ENCODE peak calls at places on chromosome 2, in six cellular contexts. B is HAP-1, N is esophagus squamous epithelium, L is breast epithelium, Q is cardiac muscle cell, V is mucosa of descending colon. C is an unnamed sample. For H3K4me1, the result is how much of the 10 kb centered on the place peaks cover.

GRCh38 chr2:209508255-209508654 is 84.4 kb downstream of the MAP2 start:
- DNase-seq in B (no peak), N (no peak), L (no peak), Q (no peak), V (no peak), C (no peak)

GRCh38 chr2:31788273-31788672 is 207.5 kb upstream of the SRD5A2 start:
- DNase-seq in B (no peak), N (no peak), L (no peak), Q (no peak), V (no peak), C (no peak)

GRCh38 chr2:223460774-223461211 is 141.4 kb downstream of the SCG2 start:
- DNase-seq in B (no peak), N (no peak), L (no peak), Q (no peak), V (no peak), C (no peak)

GRCh38 chr2:173678186-173678585 is 287.0 kb downstream of the SP3 start:
- DNase-seq in B (no peak), N (no peak), L (no peak), Q (no peak), V (no peak), C (no peak)

GRCh38 chr2:112137516-112138142 is 556 bp upstream of the FBLN7 start:
- DNase-seq in B (no peak), N (no peak), L (no peak), Q (no peak), V (peak), C (no peak)

GRCh38 chr2:176963888-176964287 is 248.7 kb upstream of the HNRNPA3 start:
- DNase-seq in B (no peak), N (no peak), L (no peak), Q (no peak), V (no peak), C (no peak)

GRCh38 chr2:204437815-204438766 is 107.2 kb upstream of the PARD3B start:
- DNase-seq in B (no peak), N (no peak), L (no peak), Q (no peak), V (no peak), C (no peak)

GRCh38 chr2:175806115-175806470 is 196.0 kb downstream of the LNPK start:
- DNase-seq in B (no peak), N (no peak), L (no peak), Q (peak), V (no peak), C (no peak)

GRCh38 chr2:37000273-37000780 is 34.0 kb upstream of the STRN start:
- DNase-seq in B (no peak), N (no peak), L (no peak), Q (no peak), V (no peak), C (no peak)

GRCh38 chr2:164954954-164955701 is at the start of gene SLC38A11:
- DNase-seq in B (no peak), N (no peak), L (no peak), Q (no peak), V (peak), C (no peak)

GRCh38 chr2:170813611-170814550 is 2.8 kb upstream of the GAD1 start:
- DNase-seq in B (peak), N (no peak), L (no peak), Q (peak), V (peak), C (no peak)

GRCh38 chr2:105390454-105390853 is 8.4 kb downstream of the FHL2 start:
- DNase-seq in B (no peak), N (no peak), L (no peak), Q (no peak), V (no peak), C (no peak)

GRCh38 chr2:174963437-174964400 is 41.5 kb downstream of the CHN1 start:
- DNase-seq in B (no peak), N (no peak), L (no peak), Q (peak), V (no peak), C (no peak)

GRCh38 chr2:25168256-25169072 is at the start of gene POMC:
- DNase-seq in B (no peak), N (no peak), L (no peak), Q (peak), V (no peak), C (no peak)

GRCh38 chr2:71609441-71609840 is 156.1 kb downstream of the DYSF start:
- DNase-seq in B (no peak), N (no peak), L (peak), Q (no peak), V (no peak), C (no peak)

GRCh38 chr2:96977631-96978195 is 8.7 kb downstream of the FAM178B start:
- DNase-seq in B (peak), N (no peak), L (no peak), Q (no peak), V (no peak), C (no peak)

GRCh38 chr2:155315768-155316167 is 617.3 kb downstream of the KCNJ3 start:
- DNase-seq in B (no peak), N (no peak), L (no peak), Q (no peak), V (no peak), C (no peak)

GRCh38 chr2:127437781-127438726 is 19.8 kb downstream of the PROC start:
- DNase-seq in B (no peak), N (no peak), L (no peak), Q (no peak), V (peak), C (no peak)

GRCh38 chr2:160207804-160208661 is 8.0 kb upstream of the ITGB6 start:
- DNase-seq in B (no peak), N (no peak), L (peak), Q (no peak), V (peak), C (no peak)

GRCh38 chr2:72271766-72272615 is 124.3 kb upstream of the CYP26B1 start:
- DNase-seq in B (no peak), N (no peak), L (no peak), Q (no peak), V (peak), C (no peak)

GRCh38 chr2:14492920-14493503 is 139.5 kb upstream of the LRATD1 start:
- DNase-seq in B (peak), N (no peak), L (no peak), Q (no peak), V (no peak), C (no peak)

GRCh38 chr2:64482243-64482642 is 28.3 kb downstream of the LGALSL start:
- DNase-seq in B (no peak), N (no peak), L (no peak), Q (no peak), V (no peak), C (no peak)

GRCh38 chr2:18830962-18831361 is 241.6 kb upstream of the NT5C1B start:
- DNase-seq in B (no peak), N (no peak), L (no peak), Q (no peak), V (peak), C (no peak)

GRCh38 chr2:238684362-238685326 is 163.2 kb upstream of the TWIST2 start:
- DNase-seq in B (no peak), N (no peak), L (no peak), Q (no peak), V (no peak), C (no peak)

GRCh38 chr2:72883356-72883962 is 3.7 kb upstream of the SPR start:
- DNase-seq in B (peak), N (no peak), L (no peak), Q (peak), V (peak), C (no peak)

GRCh38 chr2:21361406-21361805 is 237.6 kb downstream of the TDRD15 start:
- DNase-seq in B (no peak), N (no peak), L (no peak), Q (no peak), V (no peak), C (no peak)

GRCh38 chr2:240594511-240595380 is 8.2 kb downstream of the CAPN10 start:
- DNase-seq in B (no peak), N (no peak), L (no peak), Q (no peak), V (no peak), C (no peak)

GRCh38 chr2:15912203-15912602 is 28.1 kb upstream of the MYCN start:
- DNase-seq in B (peak), N (no peak), L (peak), Q (no peak), V (no peak), C (no peak)

GRCh38 chr2:236045264-236046235 is 122.6 kb downstream of the GBX2 start:
- DNase-seq in B (no peak), N (no peak), L (no peak), Q (no peak), V (no peak), C (no peak)

GRCh38 chr2:30662268-30663131 is 144.7 kb downstream of the CAPN13 start:
- DNase-seq in B (no peak), N (no peak), L (no peak), Q (no peak), V (peak), C (no peak)

GRCh38 chr2:192151848-192152247 is 42.9 kb downstream of the TMEFF2 start:
- DNase-seq in B (peak), N (no peak), L (no peak), Q (no peak), V (no peak), C (no peak)

GRCh38 chr2:15334650-15335326 is 226.3 kb downstream of the NBAS start:
- DNase-seq in B (peak), N (no peak), L (no peak), Q (no peak), V (no peak), C (no peak)

GRCh38 chr2:240293865-240294461 is 141.5 kb upstream of the GPC1 start:
- DNase-seq in B (no peak), N (no peak), L (no peak), Q (peak), V (no peak), C (no peak)

GRCh38 chr2:211816739-211817138 is 721.9 kb downstream of the ERBB4 start:
- DNase-seq in B (no peak), N (no peak), L (no peak), Q (no peak), V (no peak), C (no peak)

DNA sequence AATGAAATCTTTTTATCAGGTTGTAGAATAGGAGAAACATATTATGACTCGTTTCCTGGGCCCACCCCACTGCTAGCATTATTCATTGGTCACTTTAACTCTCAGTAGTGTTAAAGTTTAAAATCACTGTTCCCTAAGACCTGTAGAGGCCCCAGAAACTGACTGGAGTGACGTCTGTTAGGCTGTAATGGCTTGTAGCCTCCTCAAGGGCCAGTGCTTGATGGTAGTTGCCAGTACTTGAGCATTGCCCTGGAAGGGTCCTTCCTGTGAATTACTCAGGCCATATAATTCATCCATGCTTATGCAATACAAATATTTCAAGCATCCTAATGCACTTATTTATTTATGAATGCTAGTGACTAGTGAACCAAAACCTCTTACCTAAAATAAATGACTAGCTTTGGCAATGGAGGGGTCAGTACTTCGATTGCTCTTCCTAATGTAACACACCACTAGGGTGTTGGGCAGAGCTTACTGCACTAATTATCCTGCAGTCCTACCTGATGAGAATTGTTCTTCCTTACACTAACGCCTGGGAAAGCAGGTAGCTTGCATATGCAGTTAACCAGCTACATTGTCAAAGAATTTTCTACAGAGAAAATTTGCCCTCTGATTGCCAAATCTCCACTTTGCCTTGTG is 31.2 kb downstream of the ARHGAP25 start:
- DNase-seq in B (no peak), N (no peak), L (no peak), Q (no peak), V (no peak), C (no peak)
- H3K4me1 ChIP-seq in B (under half), N (under half), L (under half), Q (under half), V (under half), C (half or more)

GRCh38 chr2:43155842-43156511 is 70.4 kb downstream of the ZFP36L2 start:
- DNase-seq in B (no peak), N (no peak), L (no peak), Q (no peak), V (peak), C (no peak)

GRCh38 chr2:43159797-43160196 is 66.6 kb downstream of the ZFP36L2 start:
- DNase-seq in B (no peak), N (no peak), L (no peak), Q (no peak), V (peak), C (no peak)

GRCh38 chr2:43157506-43158232 is 68.7 kb downstream of the ZFP36L2 start:
- DNase-seq in B (no peak), N (no peak), L (no peak), Q (no peak), V (peak), C (no peak)

GRCh38 chr2:43160778-43161177 is 65.6 kb downstream of the ZFP36L2 start:
- DNase-seq in B (no peak), N (no peak), L (no peak), Q (peak), V (peak), C (no peak)

DNA sequence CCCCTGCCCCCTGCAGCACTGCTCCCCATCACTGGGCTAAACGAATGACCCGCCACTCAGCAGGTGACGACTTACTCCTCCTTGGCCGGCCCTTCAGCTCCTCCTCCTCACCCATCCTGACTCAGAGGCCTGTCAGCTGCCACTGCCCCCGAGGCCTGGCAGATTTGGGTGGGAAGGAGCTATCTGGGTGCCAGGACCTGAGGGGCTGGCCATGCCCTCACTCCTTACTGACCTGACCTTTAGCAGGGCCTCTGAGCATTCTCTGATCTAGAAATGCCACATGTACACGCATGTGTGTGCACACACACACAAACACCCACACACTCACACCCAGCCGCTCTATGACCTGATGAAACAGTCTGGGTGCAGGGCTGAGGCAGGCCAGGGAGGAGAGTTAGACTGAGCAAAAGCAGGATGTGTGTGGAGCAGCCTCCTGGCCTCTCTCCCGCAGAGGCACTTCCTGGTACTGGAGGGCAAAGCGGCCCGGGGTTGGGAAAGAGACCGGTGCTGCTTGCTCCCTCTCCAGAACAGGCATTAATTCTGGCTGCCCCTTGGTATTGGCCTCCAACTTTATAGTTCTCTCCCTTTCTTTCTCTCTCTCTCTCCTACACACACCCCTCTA is 68.0 kb downstream of the ZFP36L2 start:
- DNase-seq in B (no peak), N (peak), L (peak), Q (no peak), V (peak), C (no peak)
- H3K4me1 ChIP-seq in B (under half), N (half or more), L (under half), Q (under half), V (half or more), C (half or more)

GRCh38 chr2:237293966-237294365 is 120.0 kb downstream of the COL6A3 start:
- DNase-seq in B (no peak), N (no peak), L (no peak), Q (no peak), V (no peak), C (no peak)

GRCh38 chr2:237296756-237297155 is 117.2 kb downstream of the COL6A3 start:
- DNase-seq in B (no peak), N (no peak), L (no peak), Q (no peak), V (no peak), C (no peak)

GRCh38 chr2:237295889-237296480 is 118.0 kb downstream of the COL6A3 start:
- DNase-seq in B (no peak), N (no peak), L (no peak), Q (no peak), V (no peak), C (no peak)

GRCh38 chr2:237297421-237298155 is 116.4 kb downstream of the COL6A3 start:
- DNase-seq in B (no peak), N (no peak), L (no peak), Q (no peak), V (no peak), C (no peak)

DNA sequence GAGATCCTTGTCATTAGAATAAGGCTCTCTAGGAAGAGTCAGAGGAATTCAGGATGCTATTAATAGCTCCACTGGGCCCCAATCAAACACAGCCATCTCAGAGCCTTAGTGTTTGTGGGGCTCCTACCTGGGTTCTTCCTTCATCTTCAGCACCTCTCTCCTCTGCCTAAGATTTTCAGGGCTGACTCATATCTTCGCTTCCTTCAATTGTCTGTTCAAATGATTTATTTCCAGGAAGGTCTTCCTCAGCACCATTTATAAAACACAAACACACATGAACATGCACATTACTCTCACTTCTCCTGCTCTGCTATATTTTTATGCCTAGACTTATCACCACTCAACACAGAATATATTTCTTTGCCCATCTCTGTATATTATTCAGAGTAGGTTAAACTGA is 119.5 kb downstream of the COL6A3 start:
- DNase-seq in B (no peak), N (no peak), L (no peak), Q (peak), V (no peak), C (no peak)
- H3K4me1 ChIP-seq in B (under half), N (under half), L (under half), Q (under half), V (under half), C (under half)

DNA sequence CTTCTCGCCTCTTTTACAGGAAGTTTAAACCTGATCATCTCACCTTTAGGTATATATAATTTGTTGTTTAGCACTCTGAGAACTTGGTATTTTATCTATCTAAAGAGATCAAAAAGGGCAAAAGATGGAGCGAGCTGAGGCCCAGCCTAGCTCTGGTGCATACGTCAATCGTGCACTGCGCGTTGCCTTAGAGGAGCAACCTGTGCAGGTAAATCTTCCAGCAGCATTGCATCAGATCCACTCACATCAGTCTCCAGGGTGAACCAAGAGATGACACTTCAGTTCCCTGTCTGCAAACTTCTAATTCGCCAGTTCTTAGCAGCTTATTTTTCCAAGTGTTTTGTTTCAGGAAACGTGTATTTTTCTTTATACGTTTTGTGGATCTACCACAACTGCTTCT is 15.3 kb downstream of the BCL11A start:
- DNase-seq in B (no peak), N (no peak), L (no peak), Q (no peak), V (no peak), C (no peak)
- H3K4me1 ChIP-seq in B (under half), N (under half), L (under half), Q (under half), V (under half), C (under half)

GRCh38 chr2:136381245-136381644 is 263.3 kb upstream of the CXCR4 start:
- DNase-seq in B (no peak), N (no peak), L (no peak), Q (no peak), V (no peak), C (no peak)
- H3K4me1 ChIP-seq in B (under half), N (under half), L (under half), Q (under half), V (under half), C (under half)

GRCh38 chr2:68251855-68252406 is 401 bp downstream of the PPP3R1 start:
- DNase-seq in B (no peak), N (no peak), L (no peak), Q (peak), V (no peak), C (peak)
- H3K4me1 ChIP-seq in B (under half), N (under half), L (under half), Q (under half), V (under half), C (under half)

C was measured in effector memory CD4-positive, alpha-beta T cell.